ENCODE peak calls at places on chromosomes 5 and 9, in ten cellular contexts. G, Q, D, B, X, V, Z, A, K and P are unnamed samples.
A peak's percentile ranks its signal among the peaks of the same experiment; 100 is the strongest.

GRCh38 chr5:82591021-82591515 is 312.9 kb upstream of the RPS23 start:
- DNase-seq in G (no peak), Q (no peak), D (no peak), B (no peak), X (no peak), V (no peak), Z (no peak), A (peak; percentile 19), K (no peak), P (no peak)

GRCh38 chr5:65749956-65750355 is 28.0 kb downstream of the NLN start:
- DNase-seq in G (no peak), Q (no peak), D (no peak), B (no peak), X (no peak), V (no peak), Z (no peak), A (no peak), K (no peak), P (no peak)

GRCh38 chr9:78131969-78132687 is 100.5 kb upstream of the GNAQ start:
- DNase-seq in G (no peak), Q (no peak), D (no peak), B (no peak), X (no peak), V (peak; percentile 51), Z (no peak), A (peak; percentile 2), K (no peak), P (no peak)

GRCh38 chr9:70954607-70955143 is 166.7 kb downstream of the TRPM3 start:
- DNase-seq in G (no peak), Q (no peak), D (no peak), B (no peak), X (peak; percentile 9), V (no peak), Z (no peak), A (no peak), K (no peak), P (no peak)

GRCh38 chr5:18745988-18746615 is 1111.8 kb downstream of the TAF11L14 start:
- DNase-seq in G (peak; percentile 2), Q (peak; percentile 88), D (no peak), B (no peak), X (no peak), V (no peak), Z (peak; percentile 20), A (peak; percentile 79), K (no peak), P (no peak)

GRCh38 chr9:121261107-121261460 is 6.9 kb upstream of the GSN start:
- DNase-seq in G (peak; percentile 38), Q (no peak), D (no peak), B (peak; percentile 59), X (peak; percentile 90), V (no peak), Z (no peak), A (no peak), K (no peak), P (peak; percentile 70)

GRCh38 chr9:85723220-85723619 is 18.5 kb downstream of the AGTPBP1 start:
- DNase-seq in G (no peak), Q (no peak), D (no peak), B (no peak), X (peak; percentile 69), V (no peak), Z (no peak), A (no peak), K (peak; percentile 26), P (no peak)

GRCh38 chr5:149203896-149204544 is 62.7 kb downstream of the ABLIM3 start:
- DNase-seq in G (peak; percentile 44), Q (no peak), D (no peak), B (no peak), X (no peak), V (peak; percentile 47), Z (no peak), A (peak; percentile 45), K (no peak), P (no peak)

GRCh38 chr5:143890475-143890874 is 78.5 kb downstream of the HMHB1 start:
- DNase-seq in G (peak; percentile 9), Q (no peak), D (no peak), B (no peak), X (no peak), V (no peak), Z (no peak), A (no peak), K (no peak), P (no peak)

GRCh38 chr5:143938230-143938629 is 126.3 kb downstream of the HMHB1 start:
- DNase-seq in G (no peak), Q (no peak), D (no peak), B (no peak), X (no peak), V (no peak), Z (no peak), A (no peak), K (no peak), P (no peak)

GRCh38 chr9:5557606-5558587 is 47.6 kb downstream of the PDCD1LG2 start:
- DNase-seq in G (peak; percentile 34), Q (peak; percentile 57), D (no peak), B (no peak), X (peak; percentile 9), V (no peak), Z (no peak), A (no peak), K (peak; percentile 11), P (no peak)

GRCh38 chr5:147558131-147558730 is 48.4 kb upstream of the DPYSL3 start:
- DNase-seq in G (peak; percentile 60), Q (no peak), D (no peak), B (no peak), X (no peak), V (no peak), Z (no peak), A (no peak), K (no peak), P (no peak)
- H3K27ac ChIP-seq in G (no peak overlapping the region), Q (no peak overlapping the region), D (no peak overlapping the region), B (no peak overlapping the region), X (peak overlapping the region; percentile 43), V (no peak overlapping the region), Z (no peak overlapping the region), A (no peak overlapping the region), K (no peak overlapping the region), P (no peak overlapping the region)

GRCh38 chr9:20989923-20990341 is 41.5 kb downstream of the HACD4 start:
- DNase-seq in G (no peak), Q (no peak), D (no peak), B (peak; percentile 63), X (no peak), V (no peak), Z (no peak), A (no peak), K (peak; percentile 32), P (peak; percentile 19)
- H3K27ac ChIP-seq in G (no peak overlapping the region), Q (no peak overlapping the region), D (no peak overlapping the region), B (no peak overlapping the region), X (no peak overlapping the region), V (no peak overlapping the region), Z (no peak overlapping the region), A (no peak overlapping the region), K (no peak overlapping the region), P (no peak overlapping the region)

GRCh38 chr9:107932601-107933000 is 443.0 kb upstream of the KLF4 start:
- DNase-seq in G (no peak), Q (no peak), D (no peak), B (no peak), X (no peak), V (no peak), Z (no peak), A (no peak), K (no peak), P (no peak)

GRCh38 chr9:107935931-107936330 is 446.4 kb upstream of the KLF4 start:
- DNase-seq in G (no peak), Q (no peak), D (no peak), B (no peak), X (no peak), V (no peak), Z (no peak), A (no peak), K (no peak), P (no peak)

GRCh38 chr9:107932036-107932435 is 442.5 kb upstream of the KLF4 start:
- DNase-seq in G (peak; percentile 54), Q (no peak), D (no peak), B (no peak), X (no peak), V (peak; percentile 18), Z (no peak), A (no peak), K (no peak), P (no peak)

GRCh38 chr9:107931071-107931715 is 441.6 kb upstream of the KLF4 start:
- DNase-seq in G (no peak), Q (no peak), D (no peak), B (no peak), X (no peak), V (no peak), Z (no peak), A (no peak), K (no peak), P (no peak)

DNA sequence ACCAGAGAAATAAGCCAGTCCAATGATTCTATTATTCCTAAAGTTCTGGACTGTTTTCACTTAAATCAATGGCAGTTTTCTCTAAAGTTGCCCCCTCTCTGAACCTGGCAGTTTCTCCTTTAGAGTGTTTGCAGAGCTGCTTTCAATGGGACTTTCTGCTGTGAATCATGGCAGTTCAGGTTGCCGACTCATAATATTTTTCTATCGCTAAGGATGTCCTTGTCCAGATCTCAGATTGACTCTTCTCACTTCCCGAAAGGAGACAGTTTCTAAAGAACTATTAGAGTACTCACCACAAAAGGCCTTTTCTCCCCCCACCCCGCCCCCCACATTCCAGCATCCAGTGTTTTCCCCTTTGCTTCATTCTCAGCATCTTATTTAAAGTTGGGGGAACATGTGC is 443.5 kb upstream of the KLF4 start:
- DNase-seq in G (no peak), Q (no peak), D (no peak), B (no peak), X (peak; percentile 9), V (peak; percentile 57), Z (no peak), A (peak; percentile 49), K (no peak), P (no peak)
- H3K27ac ChIP-seq in G (no peak overlapping the region), Q (no peak overlapping the region), D (no peak overlapping the region), B (no peak overlapping the region), X (no peak overlapping the region), V (peak overlapping the region; percentile 25), Z (no peak overlapping the region), A (peak overlapping the region; percentile 73), K (no peak overlapping the region), P (no peak overlapping the region)

GRCh38 chr9:130321082-130321481 is 55.5 kb downstream of the HMCN2 start:
- DNase-seq in G (no peak), Q (no peak), D (no peak), B (no peak), X (no peak), V (no peak), Z (no peak), A (no peak), K (no peak), P (no peak)

GRCh38 chr9:130321539-130321938 is 56.0 kb downstream of the HMCN2 start:
- DNase-seq in G (no peak), Q (no peak), D (no peak), B (no peak), X (no peak), V (no peak), Z (no peak), A (no peak), K (no peak), P (no peak)

GRCh38 chr9:130320697-130321080 is 55.1 kb downstream of the HMCN2 start:
- DNase-seq in G (no peak), Q (no peak), D (peak; percentile 26), B (peak; percentile 71), X (peak; percentile 68), V (no peak), Z (peak; percentile 51), A (peak; percentile 25), K (peak; percentile 28), P (no peak)

GRCh38 chr9:130319300-130319699 is 53.7 kb downstream of the HMCN2 start:
- DNase-seq in G (no peak), Q (no peak), D (no peak), B (no peak), X (no peak), V (no peak), Z (no peak), A (no peak), K (no peak), P (no peak)

GRCh38 chr9:130319944-130320696 is 54.6 kb downstream of the HMCN2 start:
- DNase-seq in G (no peak), Q (no peak), D (no peak), B (no peak), X (no peak), V (no peak), Z (no peak), A (no peak), K (no peak), P (no peak)
- H3K27ac ChIP-seq in G (no peak overlapping the region), Q (no peak overlapping the region), D (no peak overlapping the region), B (no peak overlapping the region), X (no peak overlapping the region), V (no peak overlapping the region), Z (no peak overlapping the region), A (no peak overlapping the region), K (no peak overlapping the region), P (no peak overlapping the region)